ENCODE peak calls at places on chromosomes 7 and 10, in eight cellular contexts. U is NAMALWA, N is NCI-H187, S is HAP-1, B is NCI-H1417, Q is T-helper 17 cell, Z is choroid plexus epithelial cell, J is IMR-90. E is an unnamed sample.

GRCh38 chr7:41297167-41297566 is 405.7 kb downstream of the INHBA start:
- DNase-seq in B (no peak), J (no peak), Z (peak; percentile 4), S (no peak), Q (no peak), N (no peak), U (no peak), E (no peak)

GRCh38 chr10:59891919-59892318 is 14.4 kb downstream of the CCDC6 start:
- DNase-seq in S (no peak), J (no peak), N (no peak), B (no peak), Q (no peak), Z (no peak), U (no peak), E (no peak)

GRCh38 chr7:73851410-73852338 is 9.3 kb upstream of the TMEM270 start:
- DNase-seq in N (no peak), J (peak; percentile 99), U (peak; percentile 93), Q (no peak), B (no peak), S (no peak), Z (peak; percentile 96), E (peak; percentile 100)

GRCh38 chr10:124500767-124501166 is 39.1 kb downstream of the LHPP start:
- DNase-seq in Z (no peak), B (no peak), U (no peak), Q (no peak), J (no peak), S (no peak), N (no peak), E (no peak)

GRCh38 chr7:69962077-69962855 is 364.0 kb downstream of the AUTS2 start:
- DNase-seq in U (no peak), S (peak; percentile 52), Z (no peak), J (no peak), N (no peak), B (no peak), Q (no peak), E (no peak)

GRCh38 chr10:62130948-62131347 is 137.7 kb downstream of the RTKN2 start:
- DNase-seq in Z (peak; percentile 87), N (no peak), Q (no peak), U (no peak), S (no peak), J (peak; percentile 98), B (no peak), E (no peak)

GRCh38 chr10:118324140-118324539 is 18.0 kb downstream of the FAM204A start:
- DNase-seq in S (no peak), Q (no peak), Z (no peak), U (no peak), J (no peak), B (no peak), N (no peak), E (no peak)

GRCh38 chr10:591646-592045 is 97.8 kb downstream of the DIP2C start:
- DNase-seq in U (no peak), Z (no peak), B (no peak), J (no peak), N (no peak), Q (no peak), S (no peak), E (no peak)

GRCh38 chr7:8197994-8198698 is 63.8 kb downstream of the ICA1 start:
- DNase-seq in U (no peak), S (no peak), N (no peak), B (no peak), J (no peak), Z (no peak), Q (no peak), E (no peak)

GRCh38 chr10:87700031-87700796 is 40.5 kb downstream of the PAPSS2 start:
- DNase-seq in B (no peak), Z (peak; percentile 59), J (peak; percentile 74), S (no peak), N (no peak), Q (no peak), U (no peak), E (no peak)

GRCh38 chr7:40489844-40490602 is 355.2 kb downstream of the SUGCT start:
- DNase-seq in N (no peak), Z (no peak), Q (no peak), S (no peak), J (no peak), U (no peak), B (no peak), E (no peak)